ENCODE peak calls at places on chromosomes 4 and X, in ten cellular contexts. A is neural crest cell, Y is glutamatergic neuron, I is GM12865, Z is neural progenitor cell, P is pancreas, L is lower leg skin, U is GM13976, V is foreskin keratinocyte, R is fibroblast of lung. J is an unnamed sample.

GRCh38 chr4:176099314-176099713 is 33.7 kb downstream of the WDR17 start:
- DNase-seq in A (no peak), Y (no peak), I (no peak), Z (no peak), P (no peak), L (no peak), U (no peak), V (no peak), R (no peak), J (no peak)

GRCh38 chrX:154827624-154828408 is 6.6 kb downstream of the SMIM9 start:
- DNase-seq in A (no peak), Y (no peak), I (peak; percentile 70), Z (no peak), P (no peak), L (no peak), U (peak; percentile 32), V (no peak), R (no peak), J (no peak)

GRCh38 chrX:7889680-7890079 is 37.5 kb downstream of the PNPLA4 start:
- DNase-seq in A (no peak), Y (no peak), I (no peak), Z (no peak), P (no peak), L (no peak), U (no peak), V (peak; percentile 7), R (peak; percentile 10), J (no peak)

GRCh38 chrX:23820235-23820782 is 37.3 kb downstream of the SAT1 start:
- DNase-seq in A (no peak), Y (no peak), I (peak; percentile 9), Z (no peak), P (no peak), L (no peak), U (no peak), V (no peak), R (peak; percentile 47), J (no peak)

GRCh38 chrX:41559662-41560061 is 112.5 kb downstream of the NYX start:
- DNase-seq in A (no peak), Y (no peak), I (no peak), Z (no peak), P (no peak), L (no peak), U (no peak), V (no peak), R (peak; percentile 91), J (no peak)

GRCh38 chrX:78029663-78030062 is 60.2 kb upstream of the PGAM4 start:
- DNase-seq in A (peak; percentile 2), Y (peak; percentile 21), I (peak; percentile 48), Z (peak; percentile 17), P (no peak), L (no peak), U (peak; percentile 20), V (no peak), R (peak; percentile 6), J (no peak)

GRCh38 chr4:9999956-10000551 is 21.2 kb downstream of the SLC2A9 start:
- DNase-seq in A (no peak), Y (no peak), I (peak; percentile 62), Z (no peak), P (no peak), L (no peak), U (no peak), V (peak; percentile 76), R (peak; percentile 72), J (no peak)

GRCh38 chrX:151370906-151371305 is 26.1 kb upstream of the VMA21 start:
- DNase-seq in A (peak; percentile 26), Y (no peak), I (no peak), Z (peak; percentile 66), P (peak; percentile 59), L (no peak), U (no peak), V (no peak), R (no peak), J (no peak)

GRCh38 chrX:73822775-73823174 is 259.8 kb downstream of the CHIC1 start:
- DNase-seq in A (no peak), Y (no peak), I (no peak), Z (no peak), P (no peak), L (no peak), U (no peak), V (no peak), R (no peak), J (no peak)

DNA sequence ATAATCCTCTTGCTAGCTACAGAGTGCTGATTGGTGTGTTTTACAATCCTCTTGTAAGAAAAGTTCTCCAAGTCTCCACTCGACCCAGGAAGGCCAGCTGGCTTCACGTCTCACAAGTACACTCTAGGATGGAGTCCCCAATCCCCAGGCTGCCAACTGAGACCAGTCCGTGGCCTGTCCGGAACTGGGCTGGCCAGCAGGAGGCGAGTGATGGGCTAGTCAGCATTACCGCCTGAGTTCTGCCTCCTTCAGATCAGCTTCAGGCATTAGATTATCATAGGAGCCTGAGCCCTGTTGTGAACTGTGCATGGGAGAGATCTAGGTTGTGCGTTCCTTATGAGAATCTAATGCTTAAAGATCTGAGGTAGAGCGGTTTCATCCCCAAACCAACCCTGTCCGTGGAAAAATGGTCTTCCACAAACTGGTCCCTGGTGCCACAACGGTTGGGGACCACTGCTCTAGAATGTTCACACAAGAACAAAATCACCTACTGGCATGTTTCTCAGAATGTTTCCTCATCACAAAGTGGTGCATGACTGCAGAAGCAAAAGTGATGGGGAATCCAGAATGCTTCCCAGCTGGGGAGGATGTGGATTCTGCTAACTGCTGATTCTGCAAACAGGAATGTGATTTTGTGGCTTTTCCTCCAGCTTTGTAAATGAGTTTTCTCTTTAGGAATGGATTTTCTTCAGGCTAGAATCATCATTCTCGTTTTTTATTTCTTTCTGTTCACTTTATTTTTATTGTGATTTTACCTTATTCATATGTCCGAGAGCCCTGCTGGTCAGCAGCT is 40.9 kb downstream of the SEPTIN11 start:
- DNase-seq in A (no peak), Y (no peak), I (no peak), Z (no peak), P (no peak), L (no peak), U (no peak), V (peak; percentile 53), R (peak; percentile 99), J (no peak)
- TF ChIP-seq CTCF in A (no peak), Y (no peak), I (no peak), Z (no peak), P (no peak), L (no peak), U (no peak), V (no peak), R (no peak), J (no peak)

GRCh38 chr4:150447356-150447755 is 134.6 kb upstream of the MAB21L2 start:
- DNase-seq in A (no peak), Y (no peak), I (no peak), Z (peak; percentile 5), P (no peak), L (no peak), U (no peak), V (no peak), R (no peak), J (no peak)
- TF ChIP-seq CTCF in A (no peak), Y (no peak), I (no peak), Z (no peak), P (no peak), L (no peak), U (no peak), V (no peak), R (no peak), J (no peak)

GRCh38 chr4:158208931-158209640 is 1.2 kb upstream of the TMEM144 start:
- DNase-seq in A (no peak), Y (no peak), I (no peak), Z (no peak), P (no peak), L (no peak), U (peak; percentile 33), V (no peak), R (no peak), J (no peak)

GRCh38 chr4:158211288-158211687 is 1.0 kb downstream of the TMEM144 start:
- DNase-seq in A (no peak), Y (no peak), I (no peak), Z (no peak), P (no peak), L (no peak), U (no peak), V (no peak), R (no peak), J (no peak)

GRCh38 chr4:158209825-158210807 is at the start of gene TMEM144:
- DNase-seq in A (peak; percentile 57), Y (peak; percentile 72), I (no peak), Z (peak; percentile 88), P (peak; percentile 93), L (peak; percentile 98), U (peak; percentile 55), V (peak; percentile 42), R (peak; percentile 93), J (peak; percentile 26)
- TF ChIP-seq CTCF in A (no peak), Y (no peak), I (no peak), Z (peak; percentile 21), P (no peak), L (no peak), U (no peak), V (no peak), R (peak; percentile 26), J (no peak)

GRCh38 chr4:89305712-89306437 is 1.7 kb downstream of the GPRIN3 start:
- DNase-seq in A (no peak), Y (no peak), I (no peak), Z (no peak), P (no peak), L (no peak), U (no peak), V (no peak), R (peak; percentile 56), J (no peak)

GRCh38 chr4:89306486-89307184 is 965 bp downstream of the GPRIN3 start:
- DNase-seq in A (no peak), Y (peak; percentile 41), I (no peak), Z (no peak), P (no peak), L (no peak), U (no peak), V (no peak), R (no peak), J (no peak)

GRCh38 chr4:89307185-89307445 is 485 bp downstream of the GPRIN3 start:
- DNase-seq in A (no peak), Y (no peak), I (no peak), Z (no peak), P (no peak), L (no peak), U (no peak), V (no peak), R (no peak), J (no peak)

GRCh38 chr4:89308161-89308500 is 531 bp upstream of the GPRIN3 start:
- DNase-seq in A (no peak), Y (no peak), I (no peak), Z (no peak), P (no peak), L (no peak), U (peak; percentile 8), V (no peak), R (peak; percentile 9), J (no peak)

DNA sequence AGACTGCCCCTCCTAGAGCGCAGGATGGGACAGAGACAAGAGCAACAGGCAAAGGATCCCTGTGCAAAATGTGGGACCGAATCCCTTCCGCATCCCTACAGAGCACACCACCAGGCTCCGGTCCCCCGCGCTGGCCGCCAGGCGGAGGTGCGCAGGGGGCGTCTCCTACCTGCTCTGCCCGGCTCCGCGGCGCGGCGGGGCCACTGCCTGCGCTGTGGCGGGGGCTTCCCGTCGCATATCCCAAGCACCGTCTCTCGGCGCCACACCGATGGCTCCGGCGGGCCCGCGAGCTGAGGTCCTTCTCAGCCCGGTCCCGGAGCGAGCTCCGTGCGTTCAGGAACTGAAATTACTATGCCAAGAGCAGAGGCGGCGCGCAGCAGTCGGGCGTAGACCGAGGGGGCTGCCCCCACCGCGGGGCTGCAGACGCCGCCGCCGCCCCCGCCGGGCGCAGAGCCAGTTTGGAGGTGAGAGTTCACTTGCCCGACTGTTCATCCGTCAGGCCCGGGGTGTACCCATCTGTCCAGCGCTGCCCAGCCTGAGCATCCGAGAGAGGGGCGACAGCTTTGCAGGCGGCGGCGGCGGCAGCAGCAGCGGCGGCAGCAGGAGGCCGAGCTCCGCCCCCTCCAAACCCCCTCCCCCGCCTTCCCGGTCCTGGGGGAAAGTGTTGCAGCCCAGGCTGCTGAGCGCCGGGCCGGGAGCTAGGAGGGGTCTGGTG is at the start of gene GPRIN3:
- DNase-seq in A (peak; percentile 57), Y (peak; percentile 96), I (no peak), Z (peak; percentile 75), P (peak; percentile 85), L (peak; percentile 89), U (peak; percentile 58), V (no peak), R (peak; percentile 42), J (peak; percentile 69)
- TF ChIP-seq CTCF in A (peak; percentile 60), Y (no peak), I (no peak), Z (peak; percentile 45), P (no peak), L (no peak), U (no peak), V (no peak), R (no peak), J (no peak)

J was measured in natural killer cell.